ENCODE peak calls at places on chromosomes 3 and 15, in five cellular contexts. T, P, Z, J and X are unnamed samples.
A peak's percentile ranks its signal among the peaks of the same experiment; 100 is the strongest.

GRCh38 chr3:131729561-131729960 is 226.8 kb upstream of the MRPL3 start:
- DNase-seq in P (no peak), Z (no peak), J (no peak), T (no peak), X (no peak)

GRCh38 chr15:49847937-49848823 is 227.3 kb downstream of the DTWD1 start:
- DNase-seq in Z (no peak), J (peak; percentile 83), T (no peak), P (no peak), X (no peak)

GRCh38 chr3:34843479-34843870 is 795.9 kb upstream of the ARPP21 start:
- DNase-seq in P (no peak), J (no peak), Z (no peak), T (no peak), X (no peak)

GRCh38 chr15:97977734-97978133 is 17.2 kb downstream of the ARRDC4 start:
- DNase-seq in Z (peak; percentile 54), T (no peak), P (no peak), J (no peak), X (no peak)

GRCh38 chr15:69802432-69802831 is 295.3 kb downstream of the TLE3 start:
- DNase-seq in T (no peak), Z (no peak), P (no peak), J (no peak), X (no peak)

GRCh38 chr3:49924683-49925082 is 4.9 kb downstream of the MON1A start:
- DNase-seq in J (peak; percentile 63), Z (no peak), P (no peak), T (no peak), X (no peak)

GRCh38 chr3:41598804-41599481 is 363.0 kb downstream of the ULK4 start:
- DNase-seq in P (no peak), Z (no peak), T (no peak), J (no peak), X (no peak)

GRCh38 chr3:55128201-55128870 is 200.5 kb upstream of the LRTM1 start:
- DNase-seq in T (no peak), Z (no peak), P (no peak), J (peak; percentile 87), X (no peak)

GRCh38 chr3:42680806-42681205 is 4.5 kb upstream of the KLHL40 start:
- DNase-seq in J (no peak), P (no peak), T (no peak), Z (no peak), X (no peak)

GRCh38 chr15:90638963-90639362 is 78.2 kb upstream of the BLM start:
- DNase-seq in T (no peak), Z (no peak), P (no peak), J (no peak), X (no peak)
- TF ChIP-seq CTCF in T (peak; percentile 13), Z (no peak), P (no peak), J (no peak), X (peak; percentile 42)

GRCh38 chr3:79558943-79559342 is 208.9 kb downstream of the ROBO1 start:
- DNase-seq in P (no peak), J (no peak), T (no peak), Z (no peak), X (no peak)
- TF ChIP-seq CTCF in P (no peak), J (no peak), T (no peak), Z (no peak), X (no peak)

DNA sequence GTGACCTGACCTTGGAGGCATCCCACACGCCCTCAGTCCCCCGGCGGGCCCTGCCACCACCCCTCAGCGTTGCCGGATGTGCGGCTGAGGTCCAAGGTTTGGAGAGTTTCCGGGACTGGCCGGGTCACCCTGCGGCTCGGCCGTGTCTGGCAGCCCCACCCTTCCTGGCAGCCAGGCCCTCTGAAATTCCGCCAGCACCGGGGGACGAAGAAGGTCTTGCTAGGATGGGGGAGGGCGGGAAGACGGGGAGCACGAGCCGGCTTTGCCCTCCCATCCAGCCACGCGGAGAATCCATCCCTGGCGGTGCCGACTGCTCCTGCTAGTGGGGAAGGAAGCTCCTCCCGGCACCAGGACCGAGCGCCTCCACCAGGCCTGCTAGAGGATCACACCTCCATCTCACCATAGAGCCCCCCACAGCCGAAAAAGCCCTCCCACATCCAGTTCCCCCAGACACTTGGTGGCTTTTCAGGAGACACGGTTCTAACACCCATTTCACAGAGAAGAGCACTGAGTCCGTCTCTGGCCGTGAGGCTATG is 81.5 kb downstream of the CPN2 start:
- DNase-seq in T (peak; percentile 26), Z (peak; percentile 53), J (no peak), P (peak; percentile 57), X (no peak)
- TF ChIP-seq CTCF in T (peak; percentile 32), Z (no peak), J (peak; percentile 19), P (peak; percentile 18), X (no peak)

GRCh38 chr3:100603449-100603848 is 6.0 kb upstream of the ADGRG7 start:
- DNase-seq in T (no peak), Z (no peak), P (no peak), J (no peak), X (no peak)
- TF ChIP-seq CTCF in T (peak; percentile 41), Z (peak; percentile 8), P (no peak), J (peak; percentile 58), X (peak; percentile 45)

DNA sequence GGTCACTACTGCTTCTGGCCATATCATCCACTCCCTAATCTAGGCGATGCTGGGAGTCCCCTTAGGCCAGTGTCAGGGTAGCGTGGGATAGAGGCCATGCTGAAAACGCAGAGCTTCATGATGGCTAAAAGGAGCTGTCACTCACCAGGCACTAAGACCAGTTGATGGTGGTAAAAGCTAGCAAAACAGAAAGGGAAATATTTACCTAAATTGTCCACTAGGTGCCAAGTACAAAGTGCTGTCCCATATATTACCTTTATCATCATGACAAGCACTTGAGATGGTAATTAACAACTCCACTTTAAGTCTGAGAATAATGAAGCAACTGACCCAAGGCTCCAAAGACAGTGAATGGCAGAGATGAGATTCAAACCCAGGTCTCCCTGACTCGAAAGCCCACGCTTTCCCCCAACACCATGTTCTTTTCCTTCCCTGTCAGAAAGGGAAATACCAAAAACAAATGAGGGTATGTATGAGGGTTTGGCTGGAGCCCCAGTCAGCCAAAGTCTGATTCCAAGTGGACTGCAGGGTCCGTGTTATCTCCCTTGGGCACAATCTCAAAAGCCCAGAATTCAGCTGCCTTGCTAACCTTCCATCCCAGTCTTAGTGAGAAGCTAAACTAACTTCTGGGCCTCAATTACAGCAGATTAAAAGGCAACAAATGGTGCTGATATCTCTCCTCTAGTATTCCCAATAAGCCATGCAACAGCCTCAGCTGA is 84.7 kb downstream of the RBPMS2 start:
- DNase-seq in P (no peak), J (no peak), Z (no peak), T (no peak), X (no peak)
- TF ChIP-seq CTCF in P (no peak), J (peak; percentile 5), Z (no peak), T (no peak), X (no peak)

GRCh38 chr15:79299836-79300235 is 11.1 kb upstream of the TMED3 start:
- DNase-seq in J (no peak), T (no peak), Z (no peak), P (no peak), X (no peak)

GRCh38 chr15:79292011-79292410 is 9.5 kb downstream of the ANKRD34C start:
- DNase-seq in J (no peak), P (no peak), Z (no peak), T (no peak), X (no peak)

GRCh38 chr15:79290642-79291275 is 8.2 kb downstream of the ANKRD34C start:
- DNase-seq in T (no peak), J (no peak), Z (no peak), P (no peak), X (no peak)

GRCh38 chr15:79294075-79294474 is 11.6 kb downstream of the ANKRD34C start:
- DNase-seq in P (no peak), T (no peak), J (no peak), Z (no peak), X (no peak)

DNA sequence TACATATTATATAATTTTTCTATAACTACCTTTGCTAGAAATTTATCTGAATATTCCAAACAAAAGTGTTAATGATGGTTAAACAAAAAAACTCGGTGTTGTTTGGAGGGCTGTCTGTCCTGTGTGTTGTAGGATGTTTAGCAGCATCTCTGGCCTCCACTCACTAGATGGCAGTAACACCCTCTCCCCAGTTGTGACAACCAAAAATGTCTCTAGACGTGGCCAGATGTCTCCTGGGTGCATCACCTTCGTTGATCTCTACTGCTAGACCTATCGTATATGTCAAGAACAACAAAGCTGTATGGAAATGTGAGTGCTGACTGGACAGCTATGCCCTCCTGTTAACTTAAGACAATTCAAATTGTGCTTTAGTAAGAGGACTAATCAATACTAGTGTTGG is 14.1 kb downstream of the ANKRD34C start:
- DNase-seq in J (no peak), Z (no peak), P (no peak), T (no peak), X (no peak)
- TF ChIP-seq CTCF in J (peak; percentile 30), Z (no peak), P (no peak), T (peak; percentile 58), X (no peak)

DNA sequence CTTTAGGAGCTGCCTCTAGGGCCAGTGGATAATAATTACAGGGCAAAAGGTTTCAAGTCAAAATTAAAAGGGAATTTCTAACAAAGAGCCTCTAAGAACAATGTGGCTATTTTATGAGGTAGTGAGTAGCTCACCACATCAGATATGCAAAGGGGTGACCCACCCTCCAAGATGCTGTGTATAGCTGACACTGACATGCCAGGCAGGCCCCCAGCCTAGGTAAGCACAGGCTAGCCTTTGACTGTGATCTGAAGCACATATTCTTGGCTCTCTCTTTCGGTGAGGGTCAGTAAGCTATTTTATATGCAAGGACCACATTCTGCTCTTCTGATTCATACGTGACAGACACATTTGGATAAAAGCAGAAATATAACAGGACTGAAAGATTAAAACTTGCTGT is 2.8 kb upstream of the THSD4 start:
- DNase-seq in P (no peak), Z (no peak), T (no peak), J (no peak), X (no peak)
- TF ChIP-seq CTCF in P (no peak), Z (no peak), T (no peak), J (no peak), X (no peak)

DNA sequence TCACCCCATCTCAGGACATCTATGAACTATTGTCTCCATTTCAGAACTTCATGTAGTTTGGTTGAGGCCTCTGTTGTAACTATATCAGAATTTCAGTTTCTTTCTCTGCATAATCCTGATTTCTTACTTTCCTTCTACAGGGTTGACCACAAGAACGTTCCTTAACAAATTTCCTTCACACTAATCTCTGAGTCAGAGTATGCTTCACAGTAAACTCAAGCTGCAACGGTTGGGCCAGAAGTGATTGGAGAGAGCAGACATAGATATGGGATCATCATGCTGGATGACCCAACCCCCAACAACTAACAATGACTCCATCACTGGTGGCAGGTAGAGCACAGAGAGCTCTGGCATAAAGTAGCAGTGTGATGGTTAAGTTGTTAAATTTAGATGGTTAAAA is 128.8 kb upstream of the OSTN start:
- DNase-seq in Z (no peak), J (no peak), P (no peak), T (no peak), X (no peak)
- TF ChIP-seq CTCF in Z (no peak), J (no peak), P (no peak), T (no peak), X (no peak)

DNA sequence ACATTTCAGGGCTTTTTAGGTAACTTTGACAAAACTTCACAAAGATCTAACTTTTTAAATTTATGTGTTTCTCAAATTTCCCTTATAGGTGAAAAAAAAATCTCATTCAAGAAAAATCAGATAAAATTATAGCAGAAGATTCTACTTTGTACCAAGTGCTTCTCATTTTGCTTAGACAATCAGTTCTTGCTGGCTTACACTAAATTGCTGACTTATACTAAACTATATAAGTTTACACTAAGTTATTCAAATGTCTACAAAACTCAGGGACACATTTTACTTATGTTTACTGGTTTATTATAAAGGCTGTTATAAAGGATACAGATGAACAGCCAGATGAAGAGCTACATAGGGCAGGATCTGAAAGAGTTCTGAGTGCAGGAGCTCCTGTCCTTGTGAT is 195.1 kb downstream of the ZPLD1 start:
- DNase-seq in T (no peak), J (no peak), Z (no peak), P (no peak), X (no peak)
- TF ChIP-seq CTCF in T (no peak), J (no peak), Z (no peak), P (no peak), X (no peak)